ENCODE peak calls at places on chromosomes 12 and 14, in seven cellular contexts. Z is spleen, U is GM12892, X is HepG2, O is transverse colon, R is breast epithelium, I is GM23338. K is an unnamed sample.

GRCh38 chr12:77325505-77325904 is 260.1 kb upstream of the E2F7 start:
- DNase-seq in Z (peak), U (peak), X (no peak), O (no peak), R (no peak), I (peak), K (no peak)

GRCh38 chr12:3275171-3276041 is 198.2 kb downstream of the TSPAN9 start:
- DNase-seq in Z (peak), U (peak), X (peak), O (peak), R (peak), I (peak), K (no peak)

GRCh38 chr14:83419420-83419819 is 1885.8 kb upstream of the SEL1L start:
- DNase-seq in Z (no peak), U (no peak), X (no peak), O (no peak), R (no peak), I (no peak), K (no peak)

GRCh38 chr12:39620664-39621658 is 1.4 kb upstream of the ABCD2 start:
- DNase-seq in Z (peak), U (no peak), X (no peak), O (peak), R (no peak), I (no peak), K (no peak)

GRCh38 chr12:15122349-15122748 is 98.9 kb downstream of the RERG start:
- DNase-seq in Z (no peak), U (no peak), X (no peak), O (no peak), R (no peak), I (no peak), K (no peak)

GRCh38 chr12:100348657-100349454 is 8.0 kb upstream of the SLC17A8 start:
- DNase-seq in Z (no peak), U (no peak), X (peak), O (no peak), R (no peak), I (peak), K (no peak)

GRCh38 chr12:43578782-43579181 is 26.8 kb upstream of the ADAMTS20 start:
- DNase-seq in Z (no peak), U (no peak), X (no peak), O (no peak), R (no peak), I (no peak), K (no peak)

GRCh38 chr12:6526201-6526600 is 8.1 kb upstream of the GAPDH start:
- DNase-seq in Z (no peak), U (no peak), X (no peak), O (no peak), R (no peak), I (no peak), K (no peak)

GRCh38 chr12:57164454-57164853 is 17.0 kb upstream of the LRP1-AS start:
- DNase-seq in Z (no peak), U (no peak), X (no peak), O (no peak), R (no peak), I (no peak), K (no peak)

GRCh38 chr12:87856-88255 is 21.3 kb downstream of the IQSEC3 start:
- DNase-seq in Z (no peak), U (no peak), X (no peak), O (no peak), R (no peak), I (no peak), K (no peak)

GRCh38 chr14:69358233-69358963 is 39.7 kb downstream of the ERH start:
- DNase-seq in Z (no peak), U (no peak), X (no peak), O (no peak), R (no peak), I (no peak), K (no peak)

GRCh38 chr12:19496249-19497208 is 57.2 kb downstream of the AEBP2 start:
- DNase-seq in Z (no peak), U (no peak), X (no peak), O (no peak), R (no peak), I (peak), K (no peak)

GRCh38 chr14:32201196-32201815 is 539 bp upstream of the RNU6-7 start:
- DNase-seq in Z (peak), U (peak), X (peak), O (peak), R (peak), I (peak), K (peak)

GRCh38 chr12:100159391-100160104 is 16.9 kb upstream of the BLTP3B start:
- DNase-seq in Z (no peak), U (no peak), X (no peak), O (no peak), R (no peak), I (no peak), K (no peak)

GRCh38 chr12:101789171-101789570 is 41.6 kb downstream of the GNPTAB start:
- DNase-seq in Z (no peak), U (no peak), X (no peak), O (no peak), R (no peak), I (no peak), K (no peak)

GRCh38 chr14:35944847-35945246 is 118.7 kb downstream of the BRMS1L start:
- DNase-seq in Z (no peak), U (no peak), X (peak), O (peak), R (no peak), I (peak), K (peak)

GRCh38 chr12:51320695-51321320 is 3.2 kb downstream of the BIN2 start:
- DNase-seq in Z (no peak), U (no peak), X (no peak), O (peak), R (no peak), I (peak), K (no peak)

GRCh38 chr14:84961637-84962036 is 568.3 kb upstream of the FLRT2 start:
- DNase-seq in Z (no peak), U (no peak), X (no peak), O (no peak), R (no peak), I (no peak), K (no peak)

GRCh38 chr12:50986961-50987737 is 34.8 kb downstream of the HIGD1C start:
- DNase-seq in Z (no peak), U (no peak), X (peak), O (peak), R (peak), I (peak), K (no peak)

GRCh38 chr12:17588968-17589367 is 501.0 kb downstream of the RERGL start:
- DNase-seq in Z (no peak), U (no peak), X (peak), O (no peak), R (no peak), I (peak), K (no peak)

GRCh38 chr12:63917864-63918742 is 73.6 kb downstream of the SRGAP1 start:
- DNase-seq in Z (no peak), U (no peak), X (peak), O (no peak), R (no peak), I (no peak), K (no peak)

GRCh38 chr14:101505216-101505970 is 55.9 kb upstream of the DIO3 start:
- DNase-seq in Z (peak), U (peak), X (no peak), O (peak), R (no peak), I (no peak), K (no peak)

GRCh38 chr12:2791086-2791485 is 3.7 kb upstream of the FKBP4 start:
- DNase-seq in Z (no peak), U (no peak), X (no peak), O (no peak), R (no peak), I (no peak), K (no peak)

GRCh38 chr14:68535404-68536024 is 257.4 kb downstream of the ZFP36L1 start:
- DNase-seq in Z (no peak), U (no peak), X (no peak), O (no peak), R (no peak), I (no peak), K (peak)

DNA sequence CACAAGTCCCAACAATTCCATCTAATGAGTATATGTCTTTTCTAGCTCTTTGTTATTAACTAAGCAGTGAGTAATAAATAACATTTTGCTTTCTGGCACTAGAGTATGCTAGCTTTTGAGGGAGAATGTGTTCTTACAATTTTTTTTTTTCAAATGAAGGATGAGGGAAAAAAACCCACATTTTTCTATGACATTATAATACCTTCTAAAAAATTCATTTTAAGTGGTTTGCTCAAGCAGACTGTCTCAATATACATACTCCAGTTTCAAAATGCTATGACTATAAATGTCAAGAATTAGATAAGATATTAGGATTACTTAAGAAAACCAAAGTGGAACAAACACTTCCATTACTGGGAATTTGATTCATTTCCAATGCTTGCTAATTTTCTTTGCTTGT is 394.6 kb downstream of the C12orf75 start:
- DNase-seq in Z (no peak), U (no peak), X (no peak), O (no peak), R (no peak), I (no peak), K (no peak)
- TF ChIP-seq POLR2AphosphoS5 in Z (no peak), U (no peak), X (no peak), O (no peak), R (no peak), I (no peak), K (no peak)

GRCh38 chr14:54674342-54674741 is 107.4 kb downstream of the SAMD4A start:
- DNase-seq in Z (no peak), U (peak), X (no peak), O (no peak), R (no peak), I (no peak), K (no peak)

GRCh38 chr14:54680636-54681035 is 113.7 kb downstream of the SAMD4A start:
- DNase-seq in Z (no peak), U (no peak), X (no peak), O (no peak), R (no peak), I (no peak), K (no peak)

GRCh38 chr14:54675236-54676125 is 108.6 kb downstream of the SAMD4A start:
- DNase-seq in Z (no peak), U (no peak), X (no peak), O (no peak), R (no peak), I (no peak), K (no peak)

GRCh38 chr14:54673193-54674121 is 106.5 kb downstream of the SAMD4A start:
- DNase-seq in Z (no peak), U (no peak), X (no peak), O (no peak), R (no peak), I (peak), K (no peak)

DNA sequence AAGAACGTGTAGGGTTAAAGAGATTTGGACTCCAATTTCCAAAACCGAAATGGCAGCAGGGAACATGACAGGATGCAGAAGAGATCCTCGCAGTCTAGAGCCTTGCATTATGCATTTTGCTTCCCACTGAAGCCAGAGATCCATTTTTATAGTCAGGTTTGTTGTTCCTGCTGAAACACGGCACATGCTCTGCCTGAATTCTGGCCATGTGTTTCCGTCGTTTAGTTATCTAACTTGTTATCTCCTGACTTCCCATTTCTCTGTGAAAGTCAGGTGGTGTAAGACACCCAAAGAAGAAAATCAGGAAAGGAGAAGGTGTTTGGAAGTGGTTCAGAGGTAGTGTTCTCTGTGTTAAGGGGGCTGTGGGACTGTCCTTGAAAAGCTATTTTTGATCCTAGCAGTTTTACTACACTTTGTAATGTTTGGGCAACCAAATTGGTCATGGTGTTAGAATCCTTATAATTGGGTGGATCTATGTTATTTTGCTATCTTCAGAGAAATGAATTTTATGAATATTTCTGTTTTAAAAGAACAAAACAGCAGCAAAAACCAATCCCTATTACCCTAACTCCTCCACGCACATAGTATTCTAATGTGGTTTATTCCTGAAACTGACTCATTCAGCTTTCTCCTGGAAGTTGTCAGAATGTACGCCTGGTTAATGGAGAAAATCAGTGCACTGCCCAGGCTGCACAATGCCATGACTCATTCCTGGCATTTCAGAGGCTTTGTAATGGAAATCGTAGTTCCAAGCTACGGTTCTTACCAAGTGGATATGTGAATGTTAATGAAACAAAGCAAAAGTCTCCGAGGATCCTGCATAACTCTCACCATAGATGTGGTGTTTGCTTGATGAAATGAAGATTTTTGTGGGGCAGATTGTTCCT is 110.1 kb downstream of the SAMD4A start:
- DNase-seq in Z (no peak), U (no peak), X (no peak), O (no peak), R (no peak), I (peak), K (no peak)
- TF ChIP-seq POLR2AphosphoS5 in Z (no peak), U (no peak), X (no peak), O (peak), R (peak), I (no peak), K (peak)

GRCh38 chr12:130748786-130749185 is 32.7 kb upstream of the RIMBP2 start:
- DNase-seq in Z (no peak), U (no peak), X (no peak), O (no peak), R (no peak), I (no peak), K (no peak)
- TF ChIP-seq POLR2AphosphoS5 in Z (no peak), U (no peak), X (no peak), O (no peak), R (no peak), I (no peak), K (no peak)

GRCh38 chr14:64789696-64790095 is 85.5 kb downstream of the PLEKHG3 start:
- DNase-seq in Z (no peak), U (no peak), X (no peak), O (no peak), R (no peak), I (no peak), K (no peak)
- TF ChIP-seq POLR2AphosphoS5 in Z (no peak), U (no peak), X (no peak), O (no peak), R (no peak), I (no peak), K (no peak)

GRCh38 chr12:117827660-117828059 is 141.1 kb downstream of the KSR2 start:
- DNase-seq in Z (no peak), U (no peak), X (no peak), O (no peak), R (no peak), I (no peak), K (no peak)

GRCh38 chr12:117832459-117833457 is 136.0 kb downstream of the KSR2 start:
- DNase-seq in Z (no peak), U (no peak), X (no peak), O (no peak), R (no peak), I (no peak), K (no peak)

GRCh38 chr12:117825827-117826226 is 143.0 kb downstream of the KSR2 start:
- DNase-seq in Z (no peak), U (no peak), X (no peak), O (no peak), R (no peak), I (no peak), K (no peak)

GRCh38 chr12:117830471-117830870 is 138.3 kb downstream of the KSR2 start:
- DNase-seq in Z (no peak), U (no peak), X (no peak), O (no peak), R (no peak), I (no peak), K (no peak)

DNA sequence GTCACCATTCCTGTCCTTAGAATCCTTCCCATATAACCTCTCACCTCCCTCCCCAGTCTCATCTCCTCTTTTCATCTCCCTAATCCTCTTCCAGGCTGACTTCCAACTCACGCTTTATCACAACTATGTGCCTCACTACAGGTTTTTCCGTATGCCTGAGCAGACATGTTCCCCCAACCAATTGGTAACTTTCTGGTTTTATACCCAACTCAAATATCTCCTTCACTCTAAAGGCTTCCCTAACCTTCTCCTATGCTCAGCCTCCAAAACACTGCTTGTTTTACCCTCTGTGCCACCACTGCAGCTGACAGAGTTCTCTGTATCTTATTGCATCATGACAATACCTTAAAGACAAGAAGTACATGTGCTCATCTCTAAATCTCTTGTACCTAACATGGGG is 139.7 kb downstream of the KSR2 start:
- DNase-seq in Z (no peak), U (no peak), X (no peak), O (no peak), R (no peak), I (no peak), K (no peak)
- TF ChIP-seq POLR2AphosphoS5 in Z (no peak), U (no peak), X (no peak), O (no peak), R (no peak), I (no peak), K (no peak)

K was measured in esophagus muscularis mucosa.